ENCODE peak calls at places on chromosomes 5 and 9, in eight cellular contexts. C is neural crest cell, H is psoas muscle, S is MCF 10A, Q is upper lobe of right lung, L is colonic mucosa, T is thyroid gland, X is RWPE1. D is an unnamed sample.

GRCh38 chr5:59187772-59188347 is 605.0 kb downstream of the RAB3C start:
- DNase-seq in C (no peak), H (no peak), S (no peak), Q (no peak), L (no peak), T (no peak), X (no peak), D (no peak)

GRCh38 chr5:6158974-6159863 is 219.1 kb downstream of the MED10 start:
- DNase-seq in C (no peak), H (no peak), S (peak), Q (no peak), L (no peak), T (no peak), X (peak), D (peak)

GRCh38 chr5:173752636-173753035 is 135.5 kb upstream of the CPEB4 start:
- DNase-seq in C (no peak), H (no peak), S (no peak), Q (no peak), L (no peak), T (no peak), X (no peak), D (no peak)

GRCh38 chr9:84966876-84967830 is 297.6 kb downstream of the NTRK2 start:
- DNase-seq in C (peak), H (no peak), S (no peak), Q (no peak), L (no peak), T (no peak), X (no peak), D (peak)

GRCh38 chr5:390571-391491 is 52.1 kb upstream of the EXOC3 start:
- DNase-seq in C (no peak), H (no peak), S (no peak), Q (peak), L (peak), T (no peak), X (peak), D (no peak)

GRCh38 chr9:109319072-109319630 is 1.7 kb downstream of the EPB41L4B start:
- DNase-seq in C (no peak), H (no peak), S (no peak), Q (peak), L (peak), T (peak), X (peak), D (no peak)

GRCh38 chr5:141714542-141715303 is 32.7 kb upstream of the ARAP3 start:
- DNase-seq in C (no peak), H (no peak), S (peak), Q (no peak), L (no peak), T (peak), X (peak), D (peak)

GRCh38 chr5:14868771-14869170 is 2.8 kb downstream of the ANKH start:
- DNase-seq in C (no peak), H (no peak), S (no peak), Q (no peak), L (peak), T (no peak), X (no peak), D (no peak)

GRCh38 chr5:54994628-54995027 is 9.2 kb upstream of the ESM1 start:
- DNase-seq in C (no peak), H (no peak), S (no peak), Q (no peak), L (no peak), T (no peak), X (no peak), D (no peak)

GRCh38 chr9:88579363-88579715 is 44.4 kb downstream of the NXNL2 start:
- DNase-seq in C (no peak), H (no peak), S (no peak), Q (no peak), L (no peak), T (no peak), X (no peak), D (no peak)

GRCh38 chr5:77906806-77907205 is 130.7 kb upstream of the TBCA start:
- DNase-seq in C (no peak), H (no peak), S (peak), Q (no peak), L (no peak), T (no peak), X (peak), D (peak)